ENCODE peak calls at places on chromosomes 12 and 14, in nine cellular contexts. One of them, this sample, is unnamed.

GRCh38 chr14:98069712-98070133 is 1202.3 kb downstream of the BCL11B start:
- DNase-seq in OCI-LY7: no peak
- DNase-seq in uterus: no peak
- DNase-seq in CD8-positive, alpha-beta T cell: no peak
- DNase-seq in lower leg skin: no peak
- DNase-seq in fibroblast of mammary gland: no peak
- DNase-seq in right atrium auricular region: no peak
- DNase-seq in foreskin fibroblast: no peak
- DNase-seq in brain microvascular endothelial cell: peak
- DNase-seq in this sample: peak

GRCh38 chr12:76863005-76863670 is 15.7 kb downstream of the CSRP2 start:
- DNase-seq in OCI-LY7: no peak
- DNase-seq in uterus: no peak
- DNase-seq in CD8-positive, alpha-beta T cell: no peak
- DNase-seq in lower leg skin: no peak
- DNase-seq in fibroblast of mammary gland: peak
- DNase-seq in right atrium auricular region: no peak
- DNase-seq in foreskin fibroblast: peak
- DNase-seq in brain microvascular endothelial cell: peak
- DNase-seq in this sample: peak

GRCh38 chr14:101591121-101591520 is 29.8 kb downstream of the DIO3 start:
- DNase-seq in OCI-LY7: no peak
- DNase-seq in uterus: no peak
- DNase-seq in CD8-positive, alpha-beta T cell: no peak
- DNase-seq in lower leg skin: peak
- DNase-seq in fibroblast of mammary gland: no peak
- DNase-seq in right atrium auricular region: no peak
- DNase-seq in foreskin fibroblast: no peak
- DNase-seq in brain microvascular endothelial cell: no peak
- DNase-seq in this sample: no peak

GRCh38 chr14:94748667-94749347 is 21.1 kb downstream of the GSC start:
- DNase-seq in OCI-LY7: peak
- DNase-seq in uterus: no peak
- DNase-seq in CD8-positive, alpha-beta T cell: no peak
- DNase-seq in lower leg skin: no peak
- DNase-seq in fibroblast of mammary gland: peak
- DNase-seq in right atrium auricular region: no peak
- DNase-seq in foreskin fibroblast: no peak
- DNase-seq in brain microvascular endothelial cell: peak
- DNase-seq in this sample: no peak

GRCh38 chr12:32273063-32273521 is 126.3 kb upstream of the FGD4 start:
- DNase-seq in OCI-LY7: peak
- DNase-seq in uterus: no peak
- DNase-seq in CD8-positive, alpha-beta T cell: no peak
- DNase-seq in lower leg skin: no peak
- DNase-seq in fibroblast of mammary gland: peak
- DNase-seq in right atrium auricular region: no peak
- DNase-seq in foreskin fibroblast: peak
- DNase-seq in brain microvascular endothelial cell: peak
- DNase-seq in this sample: no peak

GRCh38 chr14:22232486-22232885 is 356.5 kb downstream of the DAD1 start:
- DNase-seq in OCI-LY7: no peak
- DNase-seq in uterus: no peak
- DNase-seq in CD8-positive, alpha-beta T cell: no peak
- DNase-seq in lower leg skin: no peak
- DNase-seq in fibroblast of mammary gland: no peak
- DNase-seq in right atrium auricular region: no peak
- DNase-seq in foreskin fibroblast: no peak
- DNase-seq in brain microvascular endothelial cell: no peak
- DNase-seq in this sample: no peak

GRCh38 chr14:60087664-60088063 is 4.1 kb upstream of the PCNX4 start:
- DNase-seq in OCI-LY7: no peak
- DNase-seq in uterus: no peak
- DNase-seq in CD8-positive, alpha-beta T cell: no peak
- DNase-seq in lower leg skin: no peak
- DNase-seq in fibroblast of mammary gland: no peak
- DNase-seq in right atrium auricular region: no peak
- DNase-seq in foreskin fibroblast: no peak
- DNase-seq in brain microvascular endothelial cell: no peak
- DNase-seq in this sample: no peak

GRCh38 chr14:20548414-20549158 is 12.3 kb downstream of the RNASE9 start:
- DNase-seq in OCI-LY7: no peak
- DNase-seq in uterus: no peak
- DNase-seq in CD8-positive, alpha-beta T cell: no peak
- DNase-seq in lower leg skin: no peak
- DNase-seq in fibroblast of mammary gland: no peak
- DNase-seq in right atrium auricular region: no peak
- DNase-seq in foreskin fibroblast: no peak
- DNase-seq in brain microvascular endothelial cell: no peak
- DNase-seq in this sample: no peak

GRCh38 chr14:90460136-90460535 is 63.3 kb downstream of the CALM1 start:
- DNase-seq in OCI-LY7: no peak
- DNase-seq in uterus: no peak
- DNase-seq in CD8-positive, alpha-beta T cell: no peak
- DNase-seq in lower leg skin: peak
- DNase-seq in fibroblast of mammary gland: no peak
- DNase-seq in right atrium auricular region: no peak
- DNase-seq in foreskin fibroblast: no peak
- DNase-seq in brain microvascular endothelial cell: peak
- DNase-seq in this sample: no peak

GRCh38 chr14:76272349-76272748 is 103.6 kb upstream of the ESRRB start:
- DNase-seq in OCI-LY7: no peak
- DNase-seq in uterus: no peak
- DNase-seq in CD8-positive, alpha-beta T cell: no peak
- DNase-seq in lower leg skin: no peak
- DNase-seq in fibroblast of mammary gland: no peak
- DNase-seq in right atrium auricular region: no peak
- DNase-seq in foreskin fibroblast: no peak
- DNase-seq in brain microvascular endothelial cell: no peak
- DNase-seq in this sample: no peak

GRCh38 chr12:6374781-6375150 is 597 bp downstream of the SCNN1A start:
- DNase-seq in OCI-LY7: no peak
- DNase-seq in uterus: no peak
- DNase-seq in CD8-positive, alpha-beta T cell: no peak
- DNase-seq in lower leg skin: no peak
- DNase-seq in fibroblast of mammary gland: no peak
- DNase-seq in right atrium auricular region: no peak
- DNase-seq in foreskin fibroblast: no peak
- DNase-seq in brain microvascular endothelial cell: no peak
- DNase-seq in this sample: no peak
- H3K4me3 ChIP-seq in OCI-LY7: no peak
- H3K4me3 ChIP-seq in uterus: no peak
- H3K4me3 ChIP-seq in CD8-positive, alpha-beta T cell: no peak
- H3K4me3 ChIP-seq in lower leg skin: no peak
- H3K4me3 ChIP-seq in fibroblast of mammary gland: no peak
- H3K4me3 ChIP-seq in right atrium auricular region: no peak
- H3K4me3 ChIP-seq in foreskin fibroblast: no peak
- H3K4me3 ChIP-seq in brain microvascular endothelial cell: no peak
- H3K4me3 ChIP-seq in this sample: no peak

GRCh38 chr12:120495723-120496352 is at the start of gene DYNLL1:
- DNase-seq in OCI-LY7: peak
- DNase-seq in uterus: peak
- DNase-seq in CD8-positive, alpha-beta T cell: peak
- DNase-seq in lower leg skin: peak
- DNase-seq in fibroblast of mammary gland: peak
- DNase-seq in right atrium auricular region: peak
- DNase-seq in foreskin fibroblast: peak
- DNase-seq in brain microvascular endothelial cell: peak
- DNase-seq in this sample: peak
- TF ChIP-seq CTCF in OCI-LY7: no peak
- TF ChIP-seq CTCF in uterus: no peak
- TF ChIP-seq CTCF in CD8-positive, alpha-beta T cell: no peak
- TF ChIP-seq CTCF in lower leg skin: no peak
- TF ChIP-seq CTCF in fibroblast of mammary gland: no peak
- TF ChIP-seq CTCF in right atrium auricular region: no peak
- TF ChIP-seq CTCF in foreskin fibroblast: no peak
- TF ChIP-seq CTCF in brain microvascular endothelial cell: no peak
- TF ChIP-seq CTCF in this sample: no peak

GRCh38 chr12:67986632-67987031 is 2.6 kb upstream of the IFNG-AS1 start:
- DNase-seq in OCI-LY7: no peak
- DNase-seq in uterus: no peak
- DNase-seq in CD8-positive, alpha-beta T cell: no peak
- DNase-seq in lower leg skin: no peak
- DNase-seq in fibroblast of mammary gland: peak
- DNase-seq in right atrium auricular region: no peak
- DNase-seq in foreskin fibroblast: no peak
- DNase-seq in brain microvascular endothelial cell: no peak
- DNase-seq in this sample: no peak

GRCh38 chr12:67993143-67993542 is 3.9 kb downstream of the IFNG-AS1 start:
- DNase-seq in OCI-LY7: no peak
- DNase-seq in uterus: no peak
- DNase-seq in CD8-positive, alpha-beta T cell: no peak
- DNase-seq in lower leg skin: no peak
- DNase-seq in fibroblast of mammary gland: no peak
- DNase-seq in right atrium auricular region: no peak
- DNase-seq in foreskin fibroblast: no peak
- DNase-seq in brain microvascular endothelial cell: no peak
- DNase-seq in this sample: no peak

GRCh38 chr12:67991158-67991557 is 1.9 kb downstream of the IFNG-AS1 start:
- DNase-seq in OCI-LY7: peak
- DNase-seq in uterus: no peak
- DNase-seq in CD8-positive, alpha-beta T cell: peak
- DNase-seq in lower leg skin: no peak
- DNase-seq in fibroblast of mammary gland: no peak
- DNase-seq in right atrium auricular region: no peak
- DNase-seq in foreskin fibroblast: no peak
- DNase-seq in brain microvascular endothelial cell: no peak
- DNase-seq in this sample: no peak

GRCh38 chr12:67989184-67989965 is at the start of gene IFNG-AS1:
- DNase-seq in OCI-LY7: peak
- DNase-seq in uterus: no peak
- DNase-seq in CD8-positive, alpha-beta T cell: peak
- DNase-seq in lower leg skin: no peak
- DNase-seq in fibroblast of mammary gland: no peak
- DNase-seq in right atrium auricular region: no peak
- DNase-seq in foreskin fibroblast: no peak
- DNase-seq in brain microvascular endothelial cell: no peak
- DNase-seq in this sample: no peak

GRCh38 chr12:67988600-67988999 is 647 bp upstream of the IFNG-AS1 start:
- DNase-seq in OCI-LY7: peak
- DNase-seq in uterus: no peak
- DNase-seq in CD8-positive, alpha-beta T cell: no peak
- DNase-seq in lower leg skin: no peak
- DNase-seq in fibroblast of mammary gland: no peak
- DNase-seq in right atrium auricular region: no peak
- DNase-seq in foreskin fibroblast: no peak
- DNase-seq in brain microvascular endothelial cell: no peak
- DNase-seq in this sample: no peak
- H3K4me3 ChIP-seq in OCI-LY7: peak
- H3K4me3 ChIP-seq in uterus: no peak
- H3K4me3 ChIP-seq in CD8-positive, alpha-beta T cell: no peak
- H3K4me3 ChIP-seq in lower leg skin: no peak
- H3K4me3 ChIP-seq in fibroblast of mammary gland: no peak
- H3K4me3 ChIP-seq in right atrium auricular region: no peak
- H3K4me3 ChIP-seq in foreskin fibroblast: no peak
- H3K4me3 ChIP-seq in brain microvascular endothelial cell: no peak
- H3K4me3 ChIP-seq in this sample: no peak

GRCh38 chr12:6358886-6359285 is 16.5 kb downstream of the SCNN1A start:
- DNase-seq in OCI-LY7: no peak
- DNase-seq in uterus: no peak
- DNase-seq in CD8-positive, alpha-beta T cell: no peak
- DNase-seq in lower leg skin: no peak
- DNase-seq in fibroblast of mammary gland: no peak
- DNase-seq in right atrium auricular region: no peak
- DNase-seq in foreskin fibroblast: no peak
- DNase-seq in brain microvascular endothelial cell: no peak
- DNase-seq in this sample: no peak

GRCh38 chr12:6356374-6356820 is 14.5 kb upstream of the TNFRSF1A start:
- DNase-seq in OCI-LY7: peak
- DNase-seq in uterus: no peak
- DNase-seq in CD8-positive, alpha-beta T cell: no peak
- DNase-seq in lower leg skin: no peak
- DNase-seq in fibroblast of mammary gland: no peak
- DNase-seq in right atrium auricular region: no peak
- DNase-seq in foreskin fibroblast: no peak
- DNase-seq in brain microvascular endothelial cell: no peak
- DNase-seq in this sample: no peak

GRCh38 chr12:6352198-6353173 is 10.6 kb upstream of the TNFRSF1A start:
- DNase-seq in OCI-LY7: peak
- DNase-seq in uterus: no peak
- DNase-seq in CD8-positive, alpha-beta T cell: no peak
- DNase-seq in lower leg skin: no peak
- DNase-seq in fibroblast of mammary gland: no peak
- DNase-seq in right atrium auricular region: no peak
- DNase-seq in foreskin fibroblast: no peak
- DNase-seq in brain microvascular endothelial cell: no peak
- DNase-seq in this sample: no peak

GRCh38 chr12:6354539-6355393 is 12.9 kb upstream of the TNFRSF1A start:
- DNase-seq in OCI-LY7: no peak
- DNase-seq in uterus: no peak
- DNase-seq in CD8-positive, alpha-beta T cell: no peak
- DNase-seq in lower leg skin: no peak
- DNase-seq in fibroblast of mammary gland: no peak
- DNase-seq in right atrium auricular region: no peak
- DNase-seq in foreskin fibroblast: no peak
- DNase-seq in brain microvascular endothelial cell: no peak
- DNase-seq in this sample: no peak

DNA sequence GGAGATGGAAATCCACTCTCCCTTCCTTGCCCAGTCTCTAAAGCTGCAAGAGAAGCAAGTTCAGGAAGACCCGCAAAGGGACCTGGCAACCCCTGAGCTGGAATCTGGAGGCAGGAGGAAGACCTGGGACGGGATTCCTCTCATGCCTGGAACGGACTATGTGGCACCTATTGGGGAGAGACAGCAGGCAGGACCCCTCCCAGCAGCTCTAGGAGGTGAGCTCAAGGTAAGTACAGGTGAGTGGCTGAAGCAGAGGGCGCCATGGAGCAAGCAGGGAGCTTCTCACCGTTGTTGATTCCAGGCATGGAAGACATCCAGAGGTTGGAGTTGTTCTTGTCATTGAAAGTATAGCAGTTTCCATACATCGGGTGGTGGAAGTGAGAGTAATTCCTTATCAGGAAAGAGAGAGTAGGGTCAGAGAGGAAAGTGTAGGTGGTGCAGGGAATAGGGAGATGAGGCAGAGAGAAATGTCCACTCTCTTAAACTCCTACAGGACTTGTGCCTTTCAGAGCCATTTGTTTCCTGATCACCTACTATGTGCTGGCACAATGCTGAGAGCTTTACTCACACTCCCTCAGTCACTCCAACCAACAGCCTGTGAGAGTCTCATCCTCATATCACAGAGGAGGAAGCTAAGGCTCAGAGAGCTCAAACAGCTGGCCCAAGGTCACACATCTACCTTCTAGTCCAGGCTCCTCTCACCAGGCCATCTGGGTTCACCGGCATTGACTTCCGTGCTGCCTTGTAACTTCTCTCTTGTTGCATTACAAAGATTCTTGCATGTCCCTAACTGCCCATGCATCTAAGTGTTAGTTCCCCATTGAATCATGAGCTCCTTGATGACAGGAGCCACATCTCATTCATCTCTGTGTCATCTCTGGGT is 13.9 kb upstream of the TNFRSF1A start:
- DNase-seq in OCI-LY7: peak
- DNase-seq in uterus: no peak
- DNase-seq in CD8-positive, alpha-beta T cell: no peak
- DNase-seq in lower leg skin: no peak
- DNase-seq in fibroblast of mammary gland: no peak
- DNase-seq in right atrium auricular region: no peak
- DNase-seq in foreskin fibroblast: no peak
- DNase-seq in brain microvascular endothelial cell: no peak
- DNase-seq in this sample: no peak
- TF ChIP-seq CTCF in OCI-LY7: peak
- TF ChIP-seq CTCF in uterus: no peak
- TF ChIP-seq CTCF in CD8-positive, alpha-beta T cell: no peak
- TF ChIP-seq CTCF in lower leg skin: no peak
- TF ChIP-seq CTCF in fibroblast of mammary gland: no peak
- TF ChIP-seq CTCF in right atrium auricular region: no peak
- TF ChIP-seq CTCF in foreskin fibroblast: no peak
- TF ChIP-seq CTCF in brain microvascular endothelial cell: peak
- TF ChIP-seq CTCF in this sample: no peak

GRCh38 chr14:65334765-65335411 is 77.6 kb upstream of the FUT8 start:
- DNase-seq in OCI-LY7: peak
- DNase-seq in uterus: no peak
- DNase-seq in CD8-positive, alpha-beta T cell: no peak
- DNase-seq in lower leg skin: peak
- DNase-seq in fibroblast of mammary gland: no peak
- DNase-seq in right atrium auricular region: no peak
- DNase-seq in foreskin fibroblast: no peak
- DNase-seq in brain microvascular endothelial cell: no peak
- DNase-seq in this sample: no peak
- H3K4me3 ChIP-seq in OCI-LY7: peak
- H3K4me3 ChIP-seq in uterus: no peak
- H3K4me3 ChIP-seq in CD8-positive, alpha-beta T cell: no peak
- H3K4me3 ChIP-seq in lower leg skin: no peak
- H3K4me3 ChIP-seq in fibroblast of mammary gland: no peak
- H3K4me3 ChIP-seq in right atrium auricular region: no peak
- H3K4me3 ChIP-seq in foreskin fibroblast: no peak
- H3K4me3 ChIP-seq in brain microvascular endothelial cell: no peak
- H3K4me3 ChIP-seq in this sample: no peak

This sample was measured in astrocyte of the cerebellum.